ENCODE peak calls at places on chromosomes 11 and 22, in eight cellular contexts. G is mammary epithelial cell, B is AG04450, H is body of pancreas, W is prostate gland, O is heart right ventricle, T is fibroblast of mammary gland, K is kidney. N is an unnamed sample.
A peak's percentile ranks its signal among the peaks of the same experiment; 100 is the strongest.

GRCh38 chr11:102560555-102561011 is 30.0 kb upstream of the MMP7 start:
- DNase-seq in B (peak; percentile 16), O (no peak), G (peak; percentile 85), K (no peak), T (peak; percentile 82), W (peak; percentile 78), H (no peak), N (peak; percentile 83)

GRCh38 chr11:73565804-73566203 is 32.1 kb downstream of the FAM168A start:
- DNase-seq in B (no peak), H (no peak), G (no peak), K (no peak), T (no peak), W (no peak), O (no peak), N (no peak)

GRCh38 chr22:26648011-26648497 is 9.3 kb upstream of the MIAT start:
- DNase-seq in K (no peak), W (no peak), T (no peak), H (no peak), G (no peak), O (no peak), B (no peak), N (peak; percentile 79)

GRCh38 chr11:1197886-1198765 is 24.7 kb upstream of the MUC5B start:
- DNase-seq in G (no peak), B (no peak), K (peak; percentile 70), H (no peak), W (no peak), O (peak; percentile 9), T (no peak), N (no peak)

GRCh38 chr22:49540084-49540483 is 287.6 kb downstream of the BRD1 start:
- DNase-seq in W (no peak), O (no peak), H (no peak), T (no peak), K (no peak), B (no peak), G (no peak), N (no peak)

GRCh38 chr22:29782061-29782845 is 15.1 kb downstream of the UQCR10 start:
- DNase-seq in W (peak; percentile 89), B (no peak), K (no peak), T (no peak), H (peak; percentile 95), O (peak; percentile 64), G (peak; percentile 59), N (no peak)

GRCh38 chr22:31040542-31041398 is 40.3 kb upstream of the SMTN start:
- DNase-seq in H (no peak), B (no peak), K (no peak), G (no peak), T (no peak), W (no peak), O (no peak), N (no peak)

GRCh38 chr11:86255896-86256295 is 11.3 kb downstream of the EED start:
- DNase-seq in H (no peak), G (no peak), O (no peak), K (no peak), B (no peak), W (no peak), T (no peak), N (no peak)

GRCh38 chr11:3947084-3947483 is 91.6 kb downstream of the STIM1 start:
- DNase-seq in O (no peak), W (peak; percentile 7), B (no peak), T (peak; percentile 60), K (no peak), H (peak; percentile 38), G (no peak), N (peak; percentile 91)

GRCh38 chr11:133911169-133911568 is 45.6 kb downstream of the IGSF9B start:
- DNase-seq in B (no peak), W (no peak), O (no peak), K (no peak), T (no peak), G (no peak), H (no peak), N (no peak)

GRCh38 chr11:78219493-78220217 is 30.9 kb downstream of the USP35 start:
- DNase-seq in T (no peak), K (no peak), G (no peak), H (no peak), B (no peak), W (no peak), O (no peak), N (no peak)

GRCh38 chr11:119389611-119390254 is 8.2 kb upstream of the USP2 start:
- DNase-seq in G (no peak), O (no peak), B (no peak), T (no peak), K (no peak), W (no peak), H (no peak), N (peak; percentile 39)

GRCh38 chr11:14306481-14306880 is 52.5 kb downstream of the RRAS2 start:
- DNase-seq in G (no peak), H (no peak), T (no peak), B (no peak), W (no peak), K (no peak), O (no peak), N (no peak)
- TF ChIP-seq CTCF in G (peak; percentile 40), H (no peak), T (peak; percentile 1), B (no peak), W (no peak), K (no peak), O (no peak), N (no peak)

GRCh38 chr11:59931688-59932087 is 6.5 kb upstream of the OOSP1 start:
- DNase-seq in K (no peak), H (no peak), G (no peak), T (no peak), O (no peak), B (no peak), W (no peak), N (no peak)
- TF ChIP-seq CTCF in K (no peak), H (no peak), G (no peak), T (no peak), O (no peak), B (no peak), W (no peak), N (no peak)

DNA sequence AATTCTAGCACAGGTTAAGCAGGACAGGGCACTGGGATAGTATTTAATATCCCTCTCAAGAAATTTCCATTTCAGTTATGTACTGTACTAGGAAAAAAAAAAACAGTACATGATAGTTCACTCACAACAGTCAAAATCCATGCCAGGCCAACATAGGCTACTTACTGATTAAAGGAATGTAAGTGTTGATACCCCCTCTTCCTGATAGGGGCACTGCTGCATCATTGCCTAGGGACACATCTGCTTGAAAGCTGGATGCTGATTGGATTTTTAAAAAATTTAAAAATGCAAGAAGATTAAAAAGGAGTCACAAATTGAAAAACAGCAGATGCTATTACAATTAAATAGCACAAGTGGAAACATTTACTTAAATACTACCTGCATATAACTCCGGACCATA is 43.4 kb downstream of the APOL5 start:
- DNase-seq in W (no peak), B (no peak), T (peak; percentile 33), H (no peak), K (no peak), G (no peak), O (no peak), N (peak; percentile 11)
- TF ChIP-seq CTCF in W (no peak), B (peak; percentile 36), T (peak; percentile 30), H (no peak), K (peak; percentile 29), G (peak; percentile 31), O (peak; percentile 29), N (peak; percentile 39)

GRCh38 chr11:35163707-35164496 is 24.9 kb downstream of the CD44 start:
- DNase-seq in O (no peak), T (no peak), H (no peak), W (no peak), B (no peak), G (no peak), K (no peak), N (peak; percentile 72)
- TF ChIP-seq CTCF in O (no peak), T (peak; percentile 33), H (no peak), W (no peak), B (peak; percentile 48), G (peak; percentile 40), K (peak; percentile 7), N (peak; percentile 73)

DNA sequence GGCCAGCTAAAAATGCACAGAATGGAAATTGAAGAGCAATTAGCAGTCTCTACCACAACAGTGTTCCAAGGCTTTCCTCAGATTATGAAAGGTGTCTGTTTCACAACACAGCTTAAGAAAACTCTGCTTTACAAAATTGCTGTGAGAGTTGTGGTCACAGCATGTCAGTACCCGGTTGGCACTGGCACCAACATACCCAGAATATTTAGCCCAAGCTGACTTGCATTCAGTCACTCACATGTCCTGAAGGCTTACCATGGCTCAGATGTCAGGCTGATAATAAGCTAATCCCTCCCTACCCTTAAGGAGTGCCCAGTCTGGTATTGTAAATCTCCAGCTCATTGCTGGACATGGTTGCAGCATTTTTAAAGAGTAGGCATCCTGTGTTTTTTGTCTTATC is 14.9 kb downstream of the NCR3LG1 start:
- DNase-seq in O (no peak), B (no peak), H (no peak), T (no peak), W (no peak), G (peak; percentile 66), K (no peak), N (no peak)
- TF ChIP-seq CTCF in O (no peak), B (no peak), H (no peak), T (no peak), W (no peak), G (no peak), K (no peak), N (no peak)

DNA sequence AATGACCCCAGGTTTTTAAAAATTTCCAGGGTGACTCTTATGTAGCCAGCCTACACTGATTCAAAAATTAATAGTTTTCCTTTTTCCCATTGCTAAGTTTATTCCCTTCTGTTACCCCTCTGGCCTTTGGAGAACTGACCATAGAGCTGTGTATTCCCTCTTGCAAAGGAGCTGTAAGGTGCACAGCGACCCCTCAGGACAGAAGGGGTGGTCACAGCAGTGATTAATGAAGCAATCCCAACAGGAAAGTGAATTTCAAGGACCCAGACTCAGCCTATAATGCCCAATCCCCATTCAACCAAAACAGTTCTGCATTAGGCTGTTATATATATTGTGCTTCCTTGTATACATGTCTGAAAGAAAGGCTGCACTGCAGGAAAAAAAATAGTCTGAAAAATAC is 147.1 kb downstream of the WT1 start:
- DNase-seq in O (no peak), B (no peak), W (no peak), H (no peak), T (no peak), G (no peak), K (no peak), N (no peak)
- TF ChIP-seq CTCF in O (no peak), B (peak; percentile 6), W (no peak), H (no peak), T (no peak), G (no peak), K (no peak), N (peak; percentile 4)

GRCh38 chr11:8639655-8640054 is 42.8 kb downstream of the TRIM66 start:
- DNase-seq in W (no peak), G (no peak), O (no peak), K (no peak), H (no peak), T (no peak), B (no peak), N (no peak)
- TF ChIP-seq CTCF in W (no peak), G (no peak), O (no peak), K (no peak), H (no peak), T (no peak), B (no peak), N (no peak)

DNA sequence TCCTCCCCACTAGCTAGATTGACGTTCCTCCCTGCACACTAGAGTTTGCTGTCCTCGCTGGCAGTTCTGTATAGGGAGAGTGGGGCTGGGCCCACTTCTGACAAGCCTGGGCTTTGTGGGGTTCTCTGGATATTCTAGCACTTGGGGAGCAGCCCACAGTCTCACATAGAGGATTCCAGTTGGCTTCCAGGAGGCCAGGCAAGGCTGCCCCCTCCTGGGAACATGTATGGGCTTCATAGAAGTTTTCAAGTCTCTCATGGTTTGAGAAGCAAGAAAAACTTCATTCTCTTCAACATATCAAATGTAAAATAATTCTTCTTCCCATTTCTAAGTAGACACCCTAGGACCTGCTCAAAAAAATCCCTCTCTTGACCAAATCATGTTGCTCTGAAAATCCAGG is 87.5 kb downstream of the NAV2 start:
- DNase-seq in G (no peak), T (no peak), O (no peak), K (no peak), H (no peak), W (no peak), B (no peak), N (no peak)
- TF ChIP-seq CTCF in G (peak; percentile 29), T (peak; percentile 34), O (peak; percentile 17), K (no peak), H (no peak), W (no peak), B (peak; percentile 35), N (no peak)

N was measured in MM.1S.